ENCODE peak calls at places on chromosome 4, in four cellular contexts. One of them, this sample, is unnamed.

GRCh38 chr4:4763815-4764202 is 95.7 kb upstream of the MSX1 start:
- DNase-seq in A549: no peak
- DNase-seq in stomach: no peak
- DNase-seq in sigmoid colon: no peak
- DNase-seq in this sample: no peak

GRCh38 chr4:73740353-73740778 is at the start of gene CXCL8:
- DNase-seq in A549: peak; percentile 37
- DNase-seq in sigmoid colon: peak; percentile 88
- DNase-seq in stomach: peak; percentile 70
- DNase-seq in this sample: peak; percentile 47

GRCh38 chr4:5812506-5813229 is 80.2 kb downstream of the CRMP1 start:
- DNase-seq in stomach: no peak
- DNase-seq in A549: peak; percentile 36
- DNase-seq in sigmoid colon: peak; percentile 64
- DNase-seq in this sample: no peak

GRCh38 chr4:137125011-137125410 is 407.3 kb downstream of the PCDH18 start:
- DNase-seq in A549: no peak
- DNase-seq in stomach: no peak
- DNase-seq in sigmoid colon: no peak
- DNase-seq in this sample: no peak

GRCh38 chr4:156894234-156894633 is 77.4 kb downstream of the PDGFC start:
- DNase-seq in stomach: no peak
- DNase-seq in sigmoid colon: no peak
- DNase-seq in A549: no peak
- DNase-seq in this sample: no peak

GRCh38 chr4:74005528-74005927 is 7.1 kb upstream of the CXCL5 start:
- DNase-seq in sigmoid colon: no peak
- DNase-seq in stomach: no peak
- DNase-seq in A549: no peak
- DNase-seq in this sample: no peak

GRCh38 chr4:184550476-184550875 is 76.1 kb upstream of the IRF2 start:
- DNase-seq in A549: no peak
- DNase-seq in stomach: no peak
- DNase-seq in sigmoid colon: no peak
- DNase-seq in this sample: no peak

GRCh38 chr4:75821966-75822365 is 80.3 kb downstream of the PPEF2 start:
- DNase-seq in sigmoid colon: no peak
- DNase-seq in A549: no peak
- DNase-seq in stomach: no peak
- DNase-seq in this sample: no peak

GRCh38 chr4:183444149-183444952 is at the start of gene CDKN2AIP:
- DNase-seq in stomach: peak; percentile 95
- DNase-seq in A549: peak; percentile 72
- DNase-seq in sigmoid colon: peak; percentile 96
- DNase-seq in this sample: peak; percentile 81

GRCh38 chr4:26321326-26322276 is 787 bp downstream of the RBPJ start:
- DNase-seq in A549: peak; percentile 5
- DNase-seq in stomach: no peak
- DNase-seq in sigmoid colon: peak; percentile 68
- DNase-seq in this sample: no peak

GRCh38 chr4:3765271-3766206 is 646 bp upstream of the ADRA2C start:
- DNase-seq in A549: peak; percentile 42
- DNase-seq in stomach: peak; percentile 32
- DNase-seq in sigmoid colon: no peak
- DNase-seq in this sample: no peak

GRCh38 chr4:41069838-41070237 is 144.5 kb downstream of the APBB2 start:
- DNase-seq in A549: no peak
- DNase-seq in stomach: no peak
- DNase-seq in sigmoid colon: no peak
- DNase-seq in this sample: no peak

GRCh38 chr4:85500110-85500867 is 25.3 kb downstream of the ARHGAP24 start:
- DNase-seq in stomach: no peak
- DNase-seq in sigmoid colon: no peak
- DNase-seq in A549: no peak
- DNase-seq in this sample: no peak
- H3K27ac ChIP-seq in stomach: no peak overlapping the region
- H3K27ac ChIP-seq in sigmoid colon: no peak overlapping the region
- H3K27ac ChIP-seq in A549: no peak overlapping the region
- H3K27ac ChIP-seq in this sample: no peak overlapping the region

GRCh38 chr4:91222019-91222418 is 1081.7 kb upstream of the GRID2 start:
- DNase-seq in sigmoid colon: no peak
- DNase-seq in A549: no peak
- DNase-seq in stomach: no peak
- DNase-seq in this sample: no peak

GRCh38 chr4:91220315-91220714 is 1083.5 kb upstream of the GRID2 start:
- DNase-seq in A549: no peak
- DNase-seq in sigmoid colon: no peak
- DNase-seq in stomach: no peak
- DNase-seq in this sample: no peak
- TF ChIP-seq EP300 in A549: no peak
- TF ChIP-seq EP300 in sigmoid colon: no peak
- TF ChIP-seq EP300 in stomach: no peak
- TF ChIP-seq EP300 in this sample: no peak

GRCh38 chr4:94454405-94454804 is 2.7 kb downstream of the PDLIM5 start:
- DNase-seq in sigmoid colon: no peak
- DNase-seq in stomach: no peak
- DNase-seq in A549: no peak
- DNase-seq in this sample: no peak

GRCh38 chr4:94452476-94453300 is 946 bp downstream of the PDLIM5 start:
- DNase-seq in sigmoid colon: peak; percentile 96
- DNase-seq in A549: peak; percentile 17
- DNase-seq in stomach: peak; percentile 83
- DNase-seq in this sample: peak; percentile 76

GRCh38 chr4:94457692-94458106 is 6.0 kb downstream of the PDLIM5 start:
- DNase-seq in sigmoid colon: no peak
- DNase-seq in A549: no peak
- DNase-seq in stomach: no peak
- DNase-seq in this sample: no peak

GRCh38 chr4:94453534-94453963 is 1.8 kb downstream of the PDLIM5 start:
- DNase-seq in stomach: no peak
- DNase-seq in A549: no peak
- DNase-seq in sigmoid colon: no peak
- DNase-seq in this sample: no peak

DNA sequence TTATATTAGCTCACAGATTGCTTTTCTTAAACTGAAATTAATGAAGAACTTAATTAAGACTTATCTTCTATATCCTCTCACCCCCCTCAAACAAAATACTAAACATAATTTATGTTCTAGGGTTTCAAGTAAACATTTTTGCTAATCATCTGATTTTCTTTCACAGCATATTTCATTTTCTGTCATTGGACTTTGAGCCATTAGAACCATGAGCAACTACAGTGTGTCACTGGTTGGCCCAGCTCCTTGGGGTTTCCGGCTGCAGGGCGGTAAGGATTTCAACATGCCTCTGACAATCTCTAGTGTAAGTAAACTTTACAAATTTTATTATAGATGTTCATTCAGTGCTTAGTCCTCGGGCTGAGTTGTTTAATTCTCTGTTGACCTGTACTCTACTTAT is 3.3 kb downstream of the PDLIM5 start:
- DNase-seq in stomach: peak; percentile 71
- DNase-seq in sigmoid colon: peak; percentile 83
- DNase-seq in A549: peak; percentile 21
- DNase-seq in this sample: no peak
- TF ChIP-seq POLR2A in stomach: no peak
- TF ChIP-seq POLR2A in sigmoid colon: no peak
- TF ChIP-seq POLR2A in A549: no peak
- TF ChIP-seq POLR2A in this sample: no peak

DNA sequence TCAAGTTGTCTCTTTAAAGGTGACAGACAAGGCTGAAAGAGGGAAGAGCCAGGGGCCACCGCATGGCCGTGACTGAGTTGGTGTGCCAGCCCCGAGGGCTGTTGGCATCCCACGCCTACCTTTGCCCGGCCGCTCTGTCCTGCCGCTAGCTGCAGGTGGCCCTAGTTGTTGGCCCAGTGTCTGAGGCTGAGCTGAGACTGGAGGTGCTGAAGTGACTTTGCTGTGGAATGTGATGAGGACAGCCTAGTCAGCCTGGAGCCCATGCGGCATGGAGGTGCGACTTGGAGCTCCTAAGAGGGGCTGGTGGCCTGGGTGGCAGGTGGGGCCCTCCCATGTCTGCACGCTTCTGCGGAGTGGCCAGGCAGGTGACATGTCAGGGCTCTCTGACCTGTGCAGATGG is 6.6 kb downstream of the TADA2B start:
- DNase-seq in stomach: no peak
- DNase-seq in A549: no peak
- DNase-seq in sigmoid colon: no peak
- DNase-seq in this sample: no peak
- H3K27ac ChIP-seq in stomach: peak overlapping the region; percentile 28
- H3K27ac ChIP-seq in A549: no peak overlapping the region
- H3K27ac ChIP-seq in sigmoid colon: no peak overlapping the region
- H3K27ac ChIP-seq in this sample: no peak overlapping the region

GRCh38 chr4:175906397-175906796 is 94.3 kb upstream of the GPM6A start:
- DNase-seq in sigmoid colon: no peak
- DNase-seq in A549: no peak
- DNase-seq in stomach: no peak
- DNase-seq in this sample: no peak
- TF ChIP-seq EP300 in sigmoid colon: no peak
- TF ChIP-seq EP300 in A549: no peak
- TF ChIP-seq EP300 in stomach: no peak
- TF ChIP-seq EP300 in this sample: no peak

GRCh38 chr4:84582988-84583870 is at the start of gene CDS1:
- DNase-seq in stomach: peak; percentile 77
- DNase-seq in sigmoid colon: no peak
- DNase-seq in A549: peak; percentile 6
- DNase-seq in this sample: no peak
- TF ChIP-seq POLR2A in stomach: no peak
- TF ChIP-seq POLR2A in sigmoid colon: no peak
- TF ChIP-seq POLR2A in A549: no peak
- TF ChIP-seq POLR2A in this sample: no peak

GRCh38 chr4:15682340-15682725 is 706 bp downstream of the FAM200B start:
- DNase-seq in sigmoid colon: no peak
- DNase-seq in stomach: no peak
- DNase-seq in A549: no peak
- DNase-seq in this sample: no peak
- H3K27ac ChIP-seq in sigmoid colon: peak overlapping the region; percentile 89
- H3K27ac ChIP-seq in stomach: no peak overlapping the region
- H3K27ac ChIP-seq in A549: peak overlapping the region; percentile 100
- H3K27ac ChIP-seq in this sample: peak overlapping the region; percentile 76

GRCh38 chr4:139849219-139849618 is 183.6 kb downstream of the MGST2 start:
- DNase-seq in A549: no peak
- DNase-seq in sigmoid colon: no peak
- DNase-seq in stomach: no peak
- DNase-seq in this sample: no peak

GRCh38 chr4:139845481-139846093 is 180.0 kb downstream of the MGST2 start:
- DNase-seq in sigmoid colon: no peak
- DNase-seq in stomach: no peak
- DNase-seq in A549: no peak
- DNase-seq in this sample: no peak

GRCh38 chr4:139844459-139845036 is 178.9 kb downstream of the MGST2 start:
- DNase-seq in stomach: no peak
- DNase-seq in sigmoid colon: no peak
- DNase-seq in A549: no peak
- DNase-seq in this sample: no peak

GRCh38 chr4:139851133-139851532 is 185.5 kb downstream of the MGST2 start:
- DNase-seq in sigmoid colon: no peak
- DNase-seq in stomach: no peak
- DNase-seq in A549: no peak
- DNase-seq in this sample: no peak

DNA sequence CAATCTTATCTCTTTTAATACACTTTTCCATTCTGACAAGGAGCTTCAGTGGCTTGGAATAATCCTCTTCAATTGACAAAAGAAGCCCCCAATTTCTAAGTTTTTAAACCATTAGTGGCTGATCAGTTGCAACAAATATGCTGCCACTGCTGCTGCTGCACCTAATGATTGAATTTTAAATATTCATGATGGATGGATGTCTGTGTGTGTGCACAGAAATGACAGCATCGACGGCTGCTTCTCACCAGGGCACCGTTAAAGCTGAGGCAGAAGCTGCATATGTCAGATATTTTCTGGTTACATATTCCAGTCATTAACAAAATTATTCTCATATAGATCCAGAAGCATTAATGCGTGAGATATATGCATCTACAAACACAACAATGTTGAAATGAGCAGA is 182.4 kb downstream of the MGST2 start:
- DNase-seq in stomach: no peak
- DNase-seq in sigmoid colon: no peak
- DNase-seq in A549: no peak
- DNase-seq in this sample: no peak
- TF ChIP-seq EP300 in stomach: no peak
- TF ChIP-seq EP300 in sigmoid colon: no peak
- TF ChIP-seq EP300 in A549: no peak
- TF ChIP-seq EP300 in this sample: no peak

GRCh38 chr4:87006531-87007344 is 71.9 kb downstream of the AFF1 start:
- DNase-seq in sigmoid colon: peak; percentile 96
- DNase-seq in A549: peak; percentile 53
- DNase-seq in stomach: peak; percentile 95
- DNase-seq in this sample: peak; percentile 86
- TF ChIP-seq POLR2A in sigmoid colon: peak; percentile 95
- TF ChIP-seq POLR2A in A549: peak; percentile 98
- TF ChIP-seq POLR2A in stomach: no peak
- TF ChIP-seq POLR2A in this sample: peak; percentile 90

GRCh38 chr4:13893987-13894386 is 266.5 kb upstream of the BOD1L1 start:
- DNase-seq in A549: no peak
- DNase-seq in sigmoid colon: no peak
- DNase-seq in stomach: no peak
- DNase-seq in this sample: no peak
- H3K27ac ChIP-seq in A549: peak overlapping the region; percentile 95
- H3K27ac ChIP-seq in sigmoid colon: no peak overlapping the region
- H3K27ac ChIP-seq in stomach: no peak overlapping the region
- H3K27ac ChIP-seq in this sample: no peak overlapping the region

This sample was measured in tibial nerve.